ENCODE peak calls at places on chromosomes 13 and 19, in seven cellular contexts. D is tibial nerve, C is A549, H is ovary, X is HepG2, A is H1, U is upper lobe of left lung. Q is an unnamed sample.

GRCh38 chr13:64154514-64154913 is 2738.9 kb upstream of the PCDH20 start:
- DNase-seq in D (no peak), C (peak; percentile 1), H (no peak), X (no peak), A (no peak), U (no peak), Q (no peak)

GRCh38 chr13:103517066-103517767 is 451.0 kb upstream of the SLC10A2 start:
- DNase-seq in D (no peak), C (no peak), H (no peak), X (no peak), A (no peak), U (no peak), Q (no peak)

GRCh38 chr13:32537580-32538233 is 888 bp downstream of the N4BP2L2 start:
- DNase-seq in D (peak; percentile 23), C (peak; percentile 8), H (peak; percentile 64), X (no peak), A (no peak), U (peak; percentile 36), Q (peak; percentile 38)

GRCh38 chr19:2603320-2603719 is 99.2 kb downstream of the GNG7 start:
- DNase-seq in D (peak; percentile 51), C (no peak), H (peak; percentile 65), X (no peak), A (no peak), U (no peak), Q (no peak)

GRCh38 chr13:71661921-71662320 is 205.1 kb downstream of the DACH1 start:
- DNase-seq in D (no peak), C (no peak), H (no peak), X (no peak), A (no peak), U (no peak), Q (no peak)

GRCh38 chr19:50794778-50795664 is 4.8 kb downstream of the ACP4 start:
- DNase-seq in D (no peak), C (peak; percentile 67), H (no peak), X (no peak), A (no peak), U (no peak), Q (no peak)

GRCh38 chr19:8113017-8113416 is 36.4 kb downstream of the FBN3 start:
- DNase-seq in D (no peak), C (no peak), H (no peak), X (no peak), A (no peak), U (peak; percentile 80), Q (no peak)

GRCh38 chr13:110645750-110646149 is 30.4 kb downstream of the NAXD start:
- DNase-seq in D (no peak), C (no peak), H (no peak), X (no peak), A (no peak), U (no peak), Q (no peak)

GRCh38 chr19:39342647-39343305 is 555 bp downstream of the SAMD4B start:
- DNase-seq in D (no peak), C (no peak), H (peak; percentile 65), X (no peak), A (no peak), U (no peak), Q (peak; percentile 21)

GRCh38 chr19:57850553-57851017 is 926 bp downstream of the ZNF587 start:
- DNase-seq in D (no peak), C (peak; percentile 41), H (no peak), X (peak; percentile 29), A (no peak), U (no peak), Q (peak; percentile 75)

GRCh38 chr13:32267836-32268439 is 47.2 kb downstream of the ZAR1L start:
- DNase-seq in D (no peak), C (no peak), H (no peak), X (no peak), A (peak; percentile 65), U (no peak), Q (peak; percentile 61)

GRCh38 chr13:103403148-103403740 is 337.0 kb upstream of the SLC10A2 start:
- DNase-seq in D (no peak), C (no peak), H (no peak), X (no peak), A (no peak), U (no peak), Q (no peak)

GRCh38 chr19:3450796-3451411 is 29.4 kb downstream of the SMIM24 start:
- DNase-seq in D (peak; percentile 52), C (peak; percentile 98), H (peak; percentile 69), X (peak; percentile 39), A (no peak), U (peak; percentile 77), Q (peak; percentile 61)

GRCh38 chr13:50378513-50378970 is 363.3 kb downstream of the KCNRG start:
- DNase-seq in D (no peak), C (no peak), H (no peak), X (no peak), A (no peak), U (no peak), Q (no peak)

GRCh38 chr19:34838248-34838647 is 65.2 kb upstream of the ZNF599 start:
- DNase-seq in D (no peak), C (peak; percentile 39), H (no peak), X (peak; percentile 15), A (no peak), U (no peak), Q (no peak)

GRCh38 chr13:50365683-50366391 is 350.6 kb downstream of the KCNRG start:
- DNase-seq in D (no peak), C (peak; percentile 59), H (no peak), X (peak; percentile 61), A (no peak), U (peak; percentile 66), Q (peak; percentile 23)

GRCh38 chr13:36432106-36432544 is at the start of gene CCNA1:
- DNase-seq in D (no peak), C (peak; percentile 10), H (peak; percentile 52), X (no peak), A (peak; percentile 69), U (peak; percentile 30), Q (no peak)

GRCh38 chr13:21075303-21076264 is 14.2 kb upstream of the LATS2 start:
- DNase-seq in D (peak; percentile 28), C (no peak), H (peak; percentile 66), X (no peak), A (no peak), U (peak; percentile 50), Q (no peak)

GRCh38 chr19:29084266-29084665 is 128.7 kb downstream of the UQCRFS1 start:
- DNase-seq in D (no peak), C (peak; percentile 57), H (no peak), X (no peak), A (no peak), U (no peak), Q (no peak)

GRCh38 chr19:6760606-6761005 is 6.6 kb downstream of the SH2D3A start:
- DNase-seq in D (no peak), C (no peak), H (no peak), X (no peak), A (no peak), U (no peak), Q (no peak)

GRCh38 chr13:50574731-50575130 is 268.8 kb downstream of the DLEU7 start:
- DNase-seq in D (no peak), C (no peak), H (no peak), X (no peak), A (no peak), U (no peak), Q (no peak)

GRCh38 chr13:103272770-103273169 is 206.6 kb upstream of the SLC10A2 start:
- DNase-seq in D (no peak), C (no peak), H (no peak), X (no peak), A (no peak), U (no peak), Q (no peak)

GRCh38 chr19:55273978-55274707 is 5.8 kb downstream of the HSPBP1 start:
- DNase-seq in D (no peak), C (no peak), H (no peak), X (no peak), A (no peak), U (no peak), Q (no peak)

GRCh38 chr19:55275851-55276719 is 3.8 kb downstream of the HSPBP1 start:
- DNase-seq in D (no peak), C (no peak), H (no peak), X (no peak), A (no peak), U (no peak), Q (no peak)

GRCh38 chr19:55269299-55269698 is 10.5 kb upstream of the PPP6R1 start:
- DNase-seq in D (no peak), C (no peak), H (no peak), X (no peak), A (no peak), U (no peak), Q (no peak)

GRCh38 chr19:55270172-55270942 is 9.6 kb downstream of the HSPBP1 start:
- DNase-seq in D (no peak), C (no peak), H (no peak), X (no peak), A (no peak), U (no peak), Q (no peak)

GRCh38 chr19:55272142-55272541 is 7.8 kb downstream of the HSPBP1 start:
- DNase-seq in D (no peak), C (no peak), H (no peak), X (no peak), A (no peak), U (no peak), Q (no peak)
- TF ChIP-seq CTCF in D (no peak), C (no peak), H (no peak), X (no peak), A (no peak), U (no peak), Q (no peak)

GRCh38 chr19:37218592-37218935 is 550 bp downstream of the ZNF383 start:
- DNase-seq in D (no peak), C (no peak), H (no peak), X (no peak), A (no peak), U (no peak), Q (no peak)
- H3K27ac ChIP-seq in D (peak overlapping the region; percentile 85), C (peak overlapping the region; percentile 91), H (peak overlapping the region; percentile 50), X (peak overlapping the region; percentile 89), A (peak overlapping the region; percentile 99), U (peak overlapping the region; percentile 80), Q (peak overlapping the region; percentile 91)

DNA sequence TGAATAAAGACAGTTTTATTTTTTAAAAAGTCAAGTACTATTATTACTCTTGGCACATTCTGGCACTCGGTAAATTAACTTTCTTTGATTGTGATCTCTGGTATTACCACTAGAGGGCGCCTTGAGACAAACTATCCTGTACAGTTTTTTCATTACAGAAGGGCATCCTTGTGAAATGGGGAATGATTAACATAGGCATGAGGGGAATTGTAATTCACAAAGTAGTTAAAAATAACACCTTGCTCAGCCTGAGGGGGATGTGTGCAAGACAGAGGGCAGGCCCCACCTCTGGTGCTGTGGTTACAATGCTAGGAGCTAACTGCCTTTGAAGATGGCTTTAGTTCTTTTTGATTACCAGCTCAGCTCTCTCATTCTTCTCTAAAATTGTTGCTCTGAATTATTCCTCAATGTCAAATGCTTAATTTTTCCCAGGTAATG is 24.2 kb upstream of the C1QTNF9B start:
- DNase-seq in D (peak; percentile 27), C (peak; percentile 16), H (no peak), X (peak; percentile 18), A (peak; percentile 54), U (no peak), Q (no peak)
- TF ChIP-seq EP300 in D (no peak), C (no peak), H (no peak), X (no peak), A (no peak), U (no peak), Q (no peak)

DNA sequence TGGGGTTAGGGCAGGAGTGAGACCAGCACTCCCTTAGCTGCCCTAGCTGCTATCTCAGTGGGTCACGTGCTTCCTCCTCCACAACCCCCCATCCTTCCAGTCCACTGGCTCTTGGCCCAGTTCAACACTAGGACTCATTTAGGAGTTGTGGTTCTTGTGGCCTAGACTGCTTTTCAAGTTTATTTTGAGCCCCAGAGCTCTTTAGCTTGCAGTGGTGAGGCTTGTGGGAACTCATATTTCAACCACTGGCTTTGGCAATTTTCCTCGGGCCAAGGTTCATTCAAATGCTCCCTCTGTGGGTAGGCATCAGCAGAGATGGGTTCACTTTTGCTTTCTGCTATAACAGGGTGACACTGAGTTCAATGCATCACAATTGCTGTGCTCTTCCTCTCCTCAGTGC is 436.2 kb upstream of the SLITRK5 start:
- DNase-seq in D (no peak), C (no peak), H (no peak), X (no peak), A (no peak), U (no peak), Q (no peak)
- TF ChIP-seq CTCF in D (no peak), C (no peak), H (no peak), X (no peak), A (no peak), U (no peak), Q (no peak)

Q was measured in transverse colon.